ENCODE peak calls at places on chromosomes 7 and 10, in six cellular contexts. I is HCT116, N is IMR-90, E is A549, D is HepG2, T is H1. Z is an unnamed sample.

GRCh38 chr7:135710417-135711138 is 17.4 kb downstream of the SLC13A4 start:
- DNase-seq in I (no peak), D (peak), T (peak), E (peak), N (no peak), Z (peak)

GRCh38 chr7:142461437-142461836 is 203.6 kb upstream of the PRSS58 start:
- DNase-seq in D (no peak), N (peak), T (no peak), I (no peak), E (no peak), Z (no peak)

GRCh38 chr10:11667756-11668155 is 56.3 kb upstream of the USP6NL start:
- DNase-seq in N (no peak), D (no peak), I (no peak), T (no peak), E (no peak), Z (no peak)

GRCh38 chr7:79782256-79782655 is 328.8 kb upstream of the MAGI2 start:
- DNase-seq in E (no peak), N (no peak), D (no peak), I (no peak), T (no peak), Z (no peak)

GRCh38 chr10:66564341-66564740 is 361.5 kb upstream of the LRRTM3 start:
- DNase-seq in D (no peak), T (no peak), E (no peak), I (no peak), N (no peak), Z (no peak)

GRCh38 chr7:147547252-147547897 is 1043.2 kb upstream of the C7orf33 start:
- DNase-seq in T (peak), E (peak), I (no peak), N (peak), D (peak), Z (no peak)

GRCh38 chr7:21616796-21617436 is 74.1 kb downstream of the DNAH11 start:
- DNase-seq in T (no peak), I (peak), N (peak), E (peak), D (no peak), Z (no peak)

GRCh38 chr7:16357921-16358320 is 63.4 kb downstream of the CRPPA start:
- DNase-seq in T (no peak), D (no peak), N (no peak), E (no peak), I (no peak), Z (no peak)

GRCh38 chr7:154863766-154864530 is 139.0 kb downstream of the PAXIP1 start:
- DNase-seq in E (no peak), T (no peak), D (no peak), I (no peak), N (no peak), Z (no peak)

GRCh38 chr7:7982904-7983303 is 14.3 kb downstream of the GLCCI1 start:
- DNase-seq in E (no peak), T (no peak), I (no peak), D (no peak), N (no peak), Z (no peak)

GRCh38 chr7:66558660-66559465 is 69.8 kb upstream of the KCTD7 start:
- DNase-seq in D (no peak), N (no peak), I (no peak), T (no peak), E (peak), Z (no peak)

GRCh38 chr7:113460067-113460466 is 341.7 kb upstream of the SMIM30 start:
- DNase-seq in E (no peak), D (no peak), T (no peak), I (no peak), N (no peak), Z (no peak)

GRCh38 chr7:157439761-157440160 is 103.0 kb downstream of the DNAJB6 start:
- DNase-seq in I (no peak), E (no peak), D (no peak), N (no peak), T (no peak), Z (no peak)

GRCh38 chr10:60048146-60048545 is 141.8 kb upstream of the CCDC6 start:
- DNase-seq in N (no peak), D (peak), E (peak), T (no peak), I (peak), Z (no peak)

GRCh38 chr7:14340415-14341079 is 351.1 kb upstream of the ETV1 start:
- DNase-seq in N (no peak), T (no peak), D (no peak), I (no peak), E (no peak), Z (no peak)

GRCh38 chr10:59242057-59242456 is 65.6 kb downstream of the PHYHIPL start:
- DNase-seq in T (no peak), N (no peak), E (no peak), D (no peak), I (no peak), Z (no peak)

GRCh38 chr10:31706921-31707571 is 221.6 kb downstream of the ARHGAP12 start:
- DNase-seq in D (no peak), T (no peak), E (no peak), N (no peak), I (no peak), Z (no peak)

GRCh38 chr7:70051726-70052125 is 453.5 kb downstream of the AUTS2 start:
- DNase-seq in I (no peak), T (no peak), E (no peak), N (no peak), D (no peak), Z (no peak)

GRCh38 chr7:37105762-37106161 is 342.9 kb downstream of the ELMO1 start:
- DNase-seq in I (no peak), E (no peak), D (no peak), N (no peak), T (no peak), Z (no peak)

GRCh38 chr10:89653410-89653828 is 8.4 kb upstream of the PANK1 start:
- DNase-seq in E (no peak), T (no peak), N (peak), D (peak), I (no peak), Z (no peak)

GRCh38 chr7:29270979-29271658 is 76.5 kb downstream of the CHN2 start:
- DNase-seq in D (peak), T (no peak), E (no peak), N (no peak), I (no peak), Z (no peak)

GRCh38 chr10:125156739-125157472 is 3.5 kb downstream of the CTBP2 start:
- DNase-seq in I (no peak), D (no peak), E (no peak), T (peak), N (no peak), Z (no peak)

GRCh38 chr10:95693331-95693667 is 428 bp downstream of the TCTN3 start:
- DNase-seq in N (peak), T (no peak), E (no peak), D (no peak), I (no peak), Z (no peak)

GRCh38 chr7:99974681-99975080 is 1.1 kb downstream of the AZGP1 start:
- DNase-seq in D (no peak), I (no peak), E (no peak), T (no peak), N (no peak), Z (no peak)

GRCh38 chr10:74949843-74950765 is 123.7 kb downstream of the KAT6B start:
- DNase-seq in D (no peak), E (no peak), N (peak), I (no peak), T (no peak), Z (no peak)

GRCh38 chr10:22437620-22438588 is 92.6 kb downstream of the SPAG6 start:
- DNase-seq in N (peak), T (no peak), E (no peak), I (no peak), D (peak), Z (no peak)

GRCh38 chr7:8092140-8092539 is 123.5 kb downstream of the GLCCI1 start:
- DNase-seq in D (no peak), I (no peak), N (no peak), E (no peak), T (no peak), Z (no peak)

GRCh38 chr7:75891815-75892411 is 13.1 kb downstream of the RHBDD2 start:
- DNase-seq in I (no peak), T (no peak), D (no peak), E (no peak), N (no peak), Z (no peak)

GRCh38 chr10:68897336-68897741 is 3.8 kb upstream of the DDX50 start:
- DNase-seq in N (peak), I (peak), E (peak), T (peak), D (peak), Z (peak)

GRCh38 chr7:43535810-43536585 is 46.9 kb upstream of the STK17A start:
- DNase-seq in T (no peak), N (peak), E (no peak), I (no peak), D (no peak), Z (no peak)

DNA sequence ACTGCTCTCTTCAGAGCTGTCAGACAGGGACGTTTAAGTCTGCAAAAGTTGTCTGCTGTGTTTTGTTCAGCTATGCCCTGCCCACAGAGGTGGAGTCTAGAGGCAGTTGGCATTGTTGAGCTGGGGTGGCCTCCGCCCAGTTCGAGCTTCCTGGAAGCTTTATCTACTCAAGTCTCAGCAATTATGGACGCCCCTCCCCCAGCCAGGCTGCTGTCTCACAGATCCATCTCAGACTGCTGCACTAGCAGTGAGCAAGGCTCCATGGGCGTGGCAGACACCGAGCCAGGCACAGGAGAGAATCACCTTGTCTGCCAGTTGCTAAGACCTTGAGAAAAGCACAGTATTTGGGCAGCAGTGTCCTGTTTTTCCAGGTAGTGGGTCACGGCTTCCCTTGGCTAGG is 98.1 kb downstream of the SDHAF3 start:
- DNase-seq in T (no peak), D (no peak), E (no peak), I (no peak), N (no peak), Z (peak)
- TF ChIP-seq CEBPB in T (no peak), D (no peak), E (no peak), I (no peak), N (no peak), Z (no peak)

DNA sequence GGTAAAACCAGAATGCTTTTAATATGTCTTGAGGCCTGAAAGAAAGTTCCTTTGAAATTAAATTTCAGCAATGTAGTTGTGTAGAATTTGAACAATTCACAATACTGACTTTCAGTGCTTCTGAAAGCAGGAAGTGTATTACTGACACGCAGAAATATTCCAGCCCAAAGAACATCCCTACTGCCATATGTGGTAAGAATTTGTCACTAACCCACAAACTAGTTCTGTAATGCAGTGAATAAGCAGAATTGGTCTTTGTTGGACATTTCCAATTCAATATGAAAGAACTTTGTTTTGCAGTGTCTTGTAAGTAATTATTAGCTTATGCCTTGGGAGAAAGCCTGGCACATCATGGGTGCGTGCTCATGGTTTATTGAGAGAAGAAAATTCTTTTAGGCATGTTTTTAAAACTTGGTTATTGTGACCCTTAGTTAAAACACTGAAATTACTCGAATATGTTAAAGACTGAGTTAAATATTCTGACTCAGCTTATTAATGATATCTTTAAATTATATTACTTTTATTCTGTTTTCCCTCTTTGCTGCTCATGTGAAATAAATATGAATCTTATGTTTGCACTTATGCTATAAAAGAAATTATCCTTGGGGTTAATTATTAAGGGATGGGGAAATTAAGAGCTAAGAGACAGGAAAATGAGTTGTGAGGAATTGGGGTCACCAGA is 33.4 kb downstream of the PTPN12 start:
- DNase-seq in T (no peak), I (no peak), D (peak), E (peak), N (peak), Z (no peak)
- TF ChIP-seq CEBPB in T (no peak), I (no peak), D (no peak), E (no peak), N (no peak), Z (no peak)

GRCh38 chr10:33365314-33365713 is 30.8 kb upstream of the NRP1 start:
- DNase-seq in E (no peak), T (no peak), N (peak), I (no peak), D (no peak), Z (no peak)

GRCh38 chr10:33363112-33363511 is 28.6 kb upstream of the NRP1 start:
- DNase-seq in E (no peak), D (no peak), I (no peak), N (peak), T (no peak), Z (no peak)

GRCh38 chr10:33368086-33368485 is 33.6 kb upstream of the NRP1 start:
- DNase-seq in N (no peak), T (no peak), D (no peak), E (no peak), I (no peak), Z (no peak)

GRCh38 chr10:33370434-33370930 is 36.0 kb upstream of the NRP1 start:
- DNase-seq in E (no peak), D (no peak), I (no peak), N (peak), T (no peak), Z (no peak)

GRCh38 chr10:33365871-33366411 is 31.5 kb upstream of the NRP1 start:
- DNase-seq in I (peak), E (peak), T (no peak), N (peak), D (no peak), Z (no peak)
- TF ChIP-seq CEBPB in I (peak), E (peak), T (no peak), N (peak), D (no peak), Z (no peak)

DNA sequence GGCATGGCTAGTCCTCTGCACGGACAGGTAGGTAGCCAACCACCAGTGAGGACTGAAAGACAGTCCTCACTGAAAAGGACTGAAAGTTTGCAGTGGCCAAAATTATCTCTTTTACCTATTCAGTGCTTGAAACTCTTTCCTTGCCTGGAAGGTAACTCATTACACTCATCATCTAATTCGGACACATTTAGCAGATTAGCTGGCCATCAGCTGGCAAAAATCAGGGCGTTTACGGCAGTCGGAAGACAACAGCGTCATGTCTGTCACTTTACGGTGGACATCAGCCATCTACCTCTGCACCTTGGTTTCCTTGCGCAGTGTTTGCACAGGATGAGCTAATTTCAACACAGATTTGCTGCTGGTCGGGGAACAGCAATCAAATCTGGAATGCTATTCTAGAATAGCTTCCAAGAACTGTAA is 740 bp downstream of the ANXA7 start:
- DNase-seq in D (peak), N (no peak), E (peak), T (no peak), I (peak), Z (peak)
- TF ChIP-seq CEBPB in D (peak), N (peak), E (no peak), T (no peak), I (no peak), Z (no peak)

Z was measured in K562.